ENCODE peak calls at places on chromosomes 16 and 17, in five cellular contexts. Q is transverse colon, N is HCT116, S is HL-60, F is breast epithelium. X is an unnamed sample.

GRCh38 chr17:74474043-74474792 is 7.8 kb downstream of the CD300A start:
- DNase-seq in N (no peak), S (no peak), F (no peak), Q (peak; percentile 54), X (no peak)

GRCh38 chr17:29241015-29241963 is 5.4 kb upstream of the CRYBA1 start:
- DNase-seq in N (peak; percentile 74), Q (no peak), F (peak; percentile 33), S (peak; percentile 78), X (no peak)

GRCh38 chr17:77891602-77892001 is 66.9 kb upstream of the TNRC6C start:
- DNase-seq in S (no peak), N (no peak), Q (no peak), F (no peak), X (no peak)

GRCh38 chr16:90018297-90019200 is 707 bp downstream of the DBNDD1 start:
- DNase-seq in N (no peak), F (no peak), S (no peak), Q (peak; percentile 52), X (no peak)

GRCh38 chr16:86975445-86975844 is 341.7 kb downstream of the C16orf95 start:
- DNase-seq in S (no peak), Q (no peak), N (peak; percentile 89), F (peak; percentile 55), X (no peak)

GRCh38 chr17:17570207-17570797 is 21.2 kb downstream of the PEMT start:
- DNase-seq in Q (peak; percentile 39), S (no peak), N (no peak), F (no peak), X (no peak)

GRCh38 chr17:77478281-77478680 is 337.5 kb downstream of the SEC14L1 start:
- DNase-seq in S (no peak), F (no peak), N (no peak), Q (no peak), X (no peak)

GRCh38 chr17:27471321-27472269 is 15.3 kb downstream of the KSR1 start:
- DNase-seq in F (no peak), S (no peak), N (peak; percentile 41), Q (peak; percentile 30), X (no peak)

GRCh38 chr17:65634533-65634932 is 73.1 kb upstream of the AXIN2 start:
- DNase-seq in F (no peak), S (no peak), Q (peak; percentile 49), N (no peak), X (no peak)

GRCh38 chr16:88284626-88285513 is 97.9 kb upstream of the ZNF469 start:
- DNase-seq in F (no peak), N (no peak), Q (no peak), S (no peak), X (no peak)

GRCh38 chr16:260326-260725 is 15.4 kb downstream of the RGS11 start:
- DNase-seq in Q (no peak), N (no peak), F (no peak), S (no peak), X (no peak)

GRCh38 chr16:49986351-49987124 is 38.5 kb upstream of the CNEP1R1 start:
- DNase-seq in N (peak; percentile 24), S (no peak), F (no peak), Q (no peak), X (no peak)

GRCh38 chr17:27109346-27109745 is 184.6 kb upstream of the WSB1 start:
- DNase-seq in S (no peak), Q (no peak), N (no peak), F (no peak), X (no peak)

GRCh38 chr16:35748621-35749252 is 2289.3 kb downstream of the TP53TG3F start:
- DNase-seq in S (no peak), N (no peak), F (no peak), Q (no peak), X (no peak)

GRCh38 chr17:38598536-38598935 is 7.2 kb downstream of the SRCIN1 start:
- DNase-seq in Q (peak; percentile 63), N (peak; percentile 87), F (peak; percentile 52), S (no peak), X (peak; percentile 69)

GRCh38 chr17:37756060-37756459 is 11.2 kb upstream of the HNF1B start:
- DNase-seq in F (no peak), S (no peak), Q (no peak), N (no peak), X (no peak)

GRCh38 chr16:70777496-70777895 is 23.5 kb downstream of the VAC14 start:
- DNase-seq in F (no peak), N (no peak), Q (no peak), S (no peak), X (no peak)

GRCh38 chr16:85173077-85173980 is 61.1 kb upstream of the CIBAR2 start:
- DNase-seq in N (peak; percentile 34), S (no peak), Q (no peak), F (no peak), X (no peak)

GRCh38 chr16:709651-710499 is 4.3 kb upstream of the FBXL16 start:
- DNase-seq in S (no peak), F (no peak), N (no peak), Q (no peak), X (no peak)

GRCh38 chr17:9971991-9972390 is 66.9 kb upstream of the RCVRN start:
- DNase-seq in F (no peak), S (no peak), Q (peak; percentile 66), N (no peak), X (no peak)

GRCh38 chr16:27867122-27868110 is 196.1 kb downstream of the GSG1L start:
- DNase-seq in F (no peak), Q (peak; percentile 71), S (peak; percentile 43), N (peak; percentile 86), X (peak; percentile 62)

GRCh38 chr17:65550075-65550635 is 11.3 kb downstream of the AXIN2 start:
- DNase-seq in Q (no peak), S (no peak), F (no peak), N (no peak), X (no peak)

GRCh38 chr17:77723071-77723908 is 235.2 kb upstream of the TNRC6C start:
- DNase-seq in N (no peak), S (no peak), F (peak; percentile 15), Q (no peak), X (no peak)

GRCh38 chr16:23857256-23857891 is 21.6 kb downstream of the PRKCB start:
- DNase-seq in N (no peak), Q (no peak), S (no peak), F (no peak), X (no peak)

GRCh38 chr16:38941-39892 is 14.2 kb downstream of the POLR3K start:
- DNase-seq in S (peak; percentile 92), Q (peak; percentile 77), F (peak; percentile 61), N (no peak), X (peak; percentile 90)

GRCh38 chr17:81123052-81124048 is 42.0 kb upstream of the PVALEF start:
- DNase-seq in N (no peak), Q (no peak), F (no peak), S (no peak), X (no peak)

GRCh38 chr16:83574388-83574787 is 233.4 kb upstream of the HSBP1 start:
- DNase-seq in S (no peak), N (peak; percentile 13), F (no peak), Q (no peak), X (no peak)

GRCh38 chr16:12775689-12776236 is 27.9 kb downstream of the CPPED1 start:
- DNase-seq in S (no peak), F (no peak), Q (no peak), N (no peak), X (no peak)

GRCh38 chr16:21104124-21104860 is 46.4 kb downstream of the DNAH3 start:
- DNase-seq in N (no peak), Q (no peak), F (no peak), S (no peak), X (no peak)

GRCh38 chr17:47942568-47942967 is 1.2 kb downstream of the PNPO start:
- DNase-seq in N (no peak), Q (no peak), S (no peak), F (no peak), X (no peak)

GRCh38 chr17:47945080-47945479 is 3.7 kb downstream of the PNPO start:
- DNase-seq in F (no peak), N (no peak), Q (no peak), S (no peak), X (no peak)

GRCh38 chr17:47937915-47938314 is 3.5 kb upstream of the PNPO start:
- DNase-seq in N (no peak), S (no peak), F (no peak), Q (no peak), X (no peak)

GRCh38 chr17:47941998-47942490 is 673 bp downstream of the PNPO start:
- DNase-seq in N (no peak), F (no peak), S (no peak), Q (no peak), X (no peak)

GRCh38 chr17:47941246-47941997 is at the start of gene PNPO:
- DNase-seq in N (peak; percentile 100), F (peak; percentile 98), Q (peak; percentile 96), S (peak; percentile 97), X (peak; percentile 92)
- TF ChIP-seq POLR2AphosphoS5 in N (peak; percentile 74), F (peak; percentile 62), Q (no peak), S (peak; percentile 51), X (no peak)

DNA sequence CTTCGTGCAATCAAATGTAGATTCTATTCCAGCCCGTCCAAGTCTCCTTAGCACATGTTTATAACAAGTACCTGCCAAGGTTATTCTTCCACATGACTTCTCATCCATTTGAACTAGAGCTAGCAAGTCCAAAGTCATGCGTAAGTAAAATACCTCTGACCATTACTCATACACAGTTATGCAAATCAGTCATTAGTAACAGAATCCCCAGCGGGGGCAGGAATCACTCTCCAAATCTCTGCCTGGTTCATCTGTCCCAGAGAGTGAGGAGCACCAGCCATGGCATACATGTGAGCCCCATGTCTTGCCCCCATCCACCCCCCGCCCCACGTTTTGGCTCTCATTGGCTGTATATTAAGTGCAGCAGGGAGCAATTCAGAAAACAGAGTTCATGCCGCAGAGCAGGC is 27.7 kb downstream of the SRL start:
- DNase-seq in Q (peak; percentile 15), F (peak; percentile 59), N (peak; percentile 19), S (no peak), X (no peak)
- TF ChIP-seq POLR2AphosphoS5 in Q (no peak), F (no peak), N (no peak), S (no peak), X (no peak)

GRCh38 chr16:10213748-10214147 is 31.5 kb upstream of the GRIN2A start:
- DNase-seq in Q (no peak), F (no peak), N (no peak), S (no peak), X (no peak)

GRCh38 chr16:10205688-10206087 is 23.5 kb upstream of the GRIN2A start:
- DNase-seq in Q (no peak), S (no peak), N (no peak), F (no peak), X (no peak)

GRCh38 chr16:10206215-10206614 is 24.0 kb upstream of the GRIN2A start:
- DNase-seq in F (no peak), Q (no peak), S (no peak), N (peak; percentile 8), X (no peak)

GRCh38 chr16:10206865-10207264 is 24.6 kb upstream of the GRIN2A start:
- DNase-seq in S (no peak), N (no peak), F (no peak), Q (no peak), X (no peak)

DNA sequence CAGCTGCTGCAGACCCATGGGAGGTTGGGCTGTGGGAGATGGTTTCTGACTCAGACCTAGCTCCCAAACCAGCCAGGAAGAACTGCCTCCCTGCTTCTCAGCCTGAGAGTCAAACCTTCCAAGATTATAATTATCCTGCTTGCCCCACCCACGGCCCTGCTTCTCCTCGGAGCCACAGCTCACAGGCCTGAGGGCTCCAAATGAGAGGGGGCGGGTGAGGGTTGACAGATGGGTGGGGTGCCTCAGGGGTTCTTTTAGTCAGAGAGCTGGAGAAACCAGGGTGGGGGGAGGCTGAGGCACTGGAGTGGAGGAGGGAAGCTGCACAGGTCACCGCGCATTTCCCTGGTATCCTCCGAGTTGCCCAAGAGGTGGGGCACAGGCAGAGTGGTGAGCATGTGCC is 28.8 kb upstream of the GRIN2A start:
- DNase-seq in Q (no peak), F (no peak), N (no peak), S (no peak), X (no peak)
- TF ChIP-seq POLR2AphosphoS5 in Q (no peak), F (no peak), N (no peak), S (no peak), X (no peak)

GRCh38 chr17:49471769-49472168 is 23.3 kb upstream of the NGFR start:
- DNase-seq in S (no peak), F (no peak), Q (no peak), N (no peak), X (no peak)
- TF ChIP-seq POLR2AphosphoS5 in S (no peak), F (no peak), Q (no peak), N (no peak), X (no peak)